ENCODE peak calls at places on chromosomes 5 and 9, in nine cellular contexts. O is sigmoid colon, W is IMR-90, I is body of pancreas, G is stomach, U is HCT116, Y is transverse colon, Q is vagina, S is ovary. J is an unnamed sample.

GRCh38 chr5:74149395-74149794 is 491.1 kb downstream of the ENC1 start:
- DNase-seq in U (no peak), Y (peak; percentile 17), O (peak; percentile 72), S (no peak), I (peak; percentile 65), Q (no peak), G (peak; percentile 85), W (peak; percentile 91), J (peak; percentile 23)

GRCh38 chr9:36436909-36437308 is 36.8 kb upstream of the RNF38 start:
- DNase-seq in W (peak; percentile 20), S (no peak), O (no peak), Y (no peak), G (no peak), I (peak; percentile 26), Q (no peak), U (no peak), J (peak; percentile 76)

GRCh38 chr5:59241119-59241518 is 652.4 kb downstream of the PDE4D start:
- DNase-seq in O (no peak), S (no peak), Y (no peak), G (no peak), Q (no peak), I (no peak), U (no peak), W (no peak), J (no peak)

GRCh38 chr9:34398875-34399274 is 22.2 kb upstream of the MYORG start:
- DNase-seq in I (no peak), W (no peak), G (no peak), O (no peak), U (no peak), Y (no peak), S (no peak), Q (no peak), J (no peak)

GRCh38 chr9:99181621-99182020 is 40.1 kb downstream of the ALG2 start:
- DNase-seq in Y (no peak), O (no peak), S (no peak), I (no peak), Q (no peak), G (no peak), U (no peak), W (peak; percentile 72), J (no peak)

GRCh38 chr5:145056805-145057204 is 778.3 kb downstream of the PRELID2 start:
- DNase-seq in O (no peak), S (no peak), Y (no peak), W (peak; percentile 71), U (no peak), G (no peak), I (no peak), Q (no peak), J (no peak)

GRCh38 chr5:83914662-83915418 is 194.2 kb upstream of the HAPLN1 start:
- DNase-seq in Q (no peak), G (no peak), I (no peak), S (no peak), W (no peak), O (no peak), Y (no peak), U (no peak), J (no peak)

GRCh38 chr5:39570418-39571027 is 145.7 kb upstream of the DAB2 start:
- DNase-seq in O (no peak), W (peak; percentile 61), U (peak; percentile 31), I (no peak), G (no peak), S (no peak), Q (no peak), Y (no peak), J (no peak)

GRCh38 chr9:92664394-92665152 is 5.4 kb downstream of the IPPK start:
- DNase-seq in U (no peak), Q (peak; percentile 77), I (no peak), W (peak; percentile 31), Y (no peak), G (no peak), S (no peak), O (no peak), J (no peak)

GRCh38 chr9:126857261-126857960 is 3.0 kb upstream of the ZBTB34 start:
- DNase-seq in S (no peak), U (no peak), Y (no peak), O (no peak), Q (no peak), W (no peak), G (peak; percentile 78), I (peak; percentile 93), J (no peak)

GRCh38 chr5:672329-673139 is 20.6 kb downstream of the TPPP start:
- DNase-seq in W (peak; percentile 68), I (peak; percentile 70), Y (peak; percentile 78), O (peak; percentile 81), U (no peak), G (peak; percentile 64), S (peak; percentile 87), Q (no peak), J (peak; percentile 79)

GRCh38 chr9:95551406-95551805 is 34.6 kb upstream of the PTCH1 start:
- DNase-seq in Q (no peak), W (no peak), U (no peak), G (no peak), Y (no peak), O (no peak), I (no peak), S (no peak), J (no peak)

GRCh38 chr5:177496111-177497010 is 1.0 kb downstream of the PDLIM7 start:
- DNase-seq in G (peak; percentile 51), I (peak; percentile 70), U (peak; percentile 44), Y (peak; percentile 65), W (peak; percentile 94), S (peak; percentile 88), O (peak; percentile 97), Q (no peak), J (peak; percentile 74)
- TF ChIP-seq POLR2A in G (no peak), I (no peak), U (no peak), Y (no peak), W (no peak), S (no peak), O (peak; percentile 78), Q (no peak), J (no peak)

GRCh38 chr9:11946521-11946920 is 746.7 kb upstream of the TYRP1 start:
- DNase-seq in G (no peak), I (no peak), U (no peak), S (no peak), O (no peak), W (no peak), Y (no peak), Q (no peak), J (no peak)
- H3K27ac ChIP-seq in G (no peak overlapping the region), I (no peak overlapping the region), U (no peak overlapping the region), S (no peak overlapping the region), O (no peak overlapping the region), W (no peak overlapping the region), Y (no peak overlapping the region), Q (no peak overlapping the region), J (no peak overlapping the region)

GRCh38 chr5:177356756-177357458 is 817 bp upstream of the RGS14 start:
- DNase-seq in I (no peak), U (no peak), O (no peak), W (no peak), Y (no peak), S (no peak), G (no peak), Q (no peak), J (no peak)

GRCh38 chr5:177355162-177355867 is 2.4 kb upstream of the RGS14 start:
- DNase-seq in Y (no peak), W (no peak), O (no peak), S (no peak), Q (no peak), U (no peak), I (no peak), G (no peak), J (no peak)

GRCh38 chr5:177354716-177355115 is 3.0 kb upstream of the RGS14 start:
- DNase-seq in S (no peak), Q (no peak), O (no peak), U (no peak), I (no peak), G (no peak), Y (no peak), W (no peak), J (no peak)

GRCh38 chr5:177354256-177354655 is 2.8 kb upstream of the LMAN2 start:
- DNase-seq in U (no peak), O (no peak), W (no peak), I (no peak), G (no peak), S (no peak), Y (no peak), Q (no peak), J (no peak)

GRCh38 chr5:177355868-177356168 is 1.9 kb upstream of the RGS14 start:
- DNase-seq in Q (no peak), G (no peak), Y (no peak), O (no peak), W (no peak), U (no peak), I (no peak), S (no peak), J (no peak)
- H3K4me1 ChIP-seq in Q (peaks cover 16% of the 10 kb centered on the region), G (peaks cover 6% of the 10 kb centered on the region), Y (peaks cover 21% of the 10 kb centered on the region), O (peaks cover 8% of the 10 kb centered on the region), W (peaks cover under 1% of the 10 kb centered on the region), U (peaks cover 4% of the 10 kb centered on the region), I (peaks cover 5% of the 10 kb centered on the region), S (peaks cover 4% of the 10 kb centered on the region), J (peaks cover under 1% of the 10 kb centered on the region)

DNA sequence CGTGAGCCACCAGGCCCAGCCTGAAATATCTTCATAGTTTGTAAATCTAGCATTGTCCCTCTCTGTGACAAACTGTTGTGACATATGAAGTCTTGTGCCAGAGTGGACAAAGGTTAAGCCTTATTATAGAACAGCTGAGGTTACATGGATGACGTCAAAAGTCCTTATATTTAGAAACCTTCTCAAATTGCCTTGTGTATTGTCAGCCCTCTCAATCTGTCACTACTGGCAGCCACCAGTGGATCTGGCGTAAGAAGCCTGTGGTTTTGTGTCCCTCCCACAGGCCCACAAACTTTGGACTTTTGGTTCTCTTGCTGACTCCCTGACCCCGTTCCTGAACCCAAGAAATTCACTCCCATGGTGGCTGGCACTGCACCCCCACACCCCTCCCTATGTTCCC is 79.5 kb upstream of the CCDC112 start:
- DNase-seq in O (no peak), U (no peak), Y (peak; percentile 22), Q (no peak), S (no peak), I (peak; percentile 44), G (no peak), W (peak; percentile 61), J (no peak)
- TF ChIP-seq POLR2A in O (no peak), U (no peak), Y (no peak), Q (no peak), S (no peak), I (no peak), G (no peak), W (no peak), J (no peak)

GRCh38 chr5:108743344-108743743 is 4.4 kb upstream of the FER start:
- DNase-seq in G (no peak), O (no peak), S (no peak), U (no peak), Y (no peak), I (no peak), W (no peak), Q (no peak), J (no peak)
- H3K27ac ChIP-seq in G (no peak overlapping the region), O (no peak overlapping the region), S (no peak overlapping the region), U (no peak overlapping the region), Y (no peak overlapping the region), I (no peak overlapping the region), W (no peak overlapping the region), Q (no peak overlapping the region), J (no peak overlapping the region)